ENCODE peak calls at places on chromosomes 5 and 9, in five cellular contexts. I, Y, S, J and L are unnamed samples.
A peak's percentile ranks its signal among the peaks of the same experiment; 100 is the strongest.

GRCh38 chr9:6270896-6271295 is 55.3 kb downstream of the IL33 start:
- DNase-seq in J (no peak), Y (no peak), I (no peak), S (no peak), L (no peak)

GRCh38 chr5:151612689-151613427 is 21.7 kb upstream of the FAT2 start:
- DNase-seq in S (no peak), Y (peak; percentile 52), I (peak; percentile 72), J (peak; percentile 10), L (no peak)

GRCh38 chr5:55899344-55899743 is 48.2 kb downstream of the IL31RA start:
- DNase-seq in Y (no peak), I (no peak), J (no peak), S (peak; percentile 18), L (no peak)

GRCh38 chr9:92790542-92791527 is 26.2 kb upstream of the BICD2 start:
- DNase-seq in Y (peak; percentile 69), I (peak; percentile 77), J (peak; percentile 68), S (peak; percentile 84), L (peak; percentile 78)

GRCh38 chr5:122772446-122772845 is 2.4 kb upstream of the SNX2 start:
- DNase-seq in J (no peak), I (no peak), Y (no peak), S (peak; percentile 39), L (no peak)

GRCh38 chr5:154355141-154355611 is 90.6 kb upstream of the SAP30L start:
- DNase-seq in J (no peak), Y (no peak), I (no peak), S (peak; percentile 55), L (no peak)

GRCh38 chr5:90201923-90202322 is 207.6 kb downstream of the CETN3 start:
- DNase-seq in S (peak; percentile 33), I (no peak), Y (no peak), J (no peak), L (no peak)

GRCh38 chr9:110583237-110583636 is 3.7 kb upstream of the SVEP1 start:
- DNase-seq in S (peak; percentile 65), J (no peak), Y (no peak), I (no peak), L (no peak)

GRCh38 chr9:112203536-112203935 is 28.4 kb upstream of the SUSD1 start:
- DNase-seq in Y (no peak), S (peak; percentile 48), I (no peak), J (no peak), L (no peak)

GRCh38 chr9:93136011-93136440 is 2.0 kb upstream of the NINJ1 start:
- DNase-seq in S (peak; percentile 41), Y (no peak), J (no peak), I (no peak), L (no peak)

GRCh38 chr5:146098047-146098446 is 7.3 kb downstream of the PLAC8L1 start:
- DNase-seq in Y (no peak), J (no peak), S (no peak), I (no peak), L (no peak)

GRCh38 chr5:150434502-150434901 is 15.0 kb downstream of the RPS14 start:
- DNase-seq in Y (no peak), I (no peak), S (peak; percentile 81), J (no peak), L (no peak)

GRCh38 chr9:90801175-90801506 is 478 bp upstream of the SYK start:
- DNase-seq in Y (no peak), S (no peak), I (no peak), J (no peak), L (no peak)

GRCh38 chr5:5192681-5193080 is 52.6 kb downstream of the ADAMTS16 start:
- DNase-seq in I (no peak), Y (no peak), S (no peak), J (no peak), L (no peak)

GRCh38 chr5:66642538-66642937 is 46.3 kb downstream of the MAST4 start:
- DNase-seq in J (no peak), I (no peak), Y (no peak), S (no peak), L (no peak)

GRCh38 chr5:41794478-41794877 is 75.7 kb downstream of the OXCT1 start:
- DNase-seq in I (no peak), S (peak; percentile 89), J (no peak), Y (peak; percentile 5), L (no peak)

GRCh38 chr5:94849821-94850736 is 231.6 kb downstream of the SLF1 start:
- DNase-seq in Y (peak; percentile 8), I (peak; percentile 29), J (no peak), S (peak; percentile 73), L (peak; percentile 57)

GRCh38 chr9:98879094-98879957 is 64.4 kb upstream of the COL15A1 start:
- DNase-seq in J (no peak), I (no peak), S (no peak), Y (no peak), L (no peak)

GRCh38 chr5:140966293-140967225 is at the start of gene PCDHAC2:
- DNase-seq in I (no peak), J (no peak), Y (peak; percentile 41), S (peak; percentile 26), L (no peak)

GRCh38 chr5:102341918-102342317 is 45.8 kb upstream of the SLCO4C1 start:
- DNase-seq in S (no peak), I (no peak), J (no peak), Y (no peak), L (no peak)